ENCODE peak calls at places on chromosomes 5 and 9, in four cellular contexts. Z is neural progenitor cell, B is GM23248, Q is endothelial cell of umbilical vein. S is an unnamed sample.

GRCh38 chr5:79886940-79887339 is 104.1 kb downstream of the MTX3 start:
- DNase-seq in Z (no peak), B (no peak), Q (no peak), S (no peak)

GRCh38 chr9:117480729-117481128 is 65.9 kb upstream of the ASTN2 start:
- DNase-seq in Z (no peak), B (no peak), Q (no peak), S (no peak)

GRCh38 chr9:34171753-34172535 is 6.9 kb upstream of the UBAP1 start:
- DNase-seq in Z (no peak), B (no peak), Q (no peak), S (no peak)

GRCh38 chr5:58932057-58932594 is 349.3 kb downstream of the RAB3C start:
- DNase-seq in Z (no peak), B (no peak), Q (no peak), S (no peak)

GRCh38 chr9:27771803-27772545 is 198.7 kb upstream of the C9orf72 start:
- DNase-seq in Z (peak; percentile 37), B (no peak), Q (no peak), S (no peak)

GRCh38 chr5:173512637-173513435 is 103.6 kb downstream of the BOD1 start:
- DNase-seq in Z (no peak), B (no peak), Q (no peak), S (no peak)

GRCh38 chr5:122351416-122352157 is 39.5 kb downstream of the SNCAIP start:
- DNase-seq in Z (no peak), B (peak; percentile 42), Q (no peak), S (peak; percentile 82)

GRCh38 chr9:74499770-74500583 is 2.8 kb downstream of the RORB start:
- DNase-seq in Z (peak; percentile 38), B (no peak), Q (no peak), S (peak; percentile 6)

GRCh38 chr5:142358648-142359047 is 33.8 kb upstream of the SPRY4 start:
- DNase-seq in Z (no peak), B (no peak), Q (no peak), S (no peak)

GRCh38 chr5:120055858-120056257 is 408.2 kb upstream of the PRR16 start:
- DNase-seq in Z (no peak), B (peak; percentile 62), Q (peak; percentile 17), S (peak; percentile 55)

GRCh38 chr5:86865396-86865795 is 247.7 kb downstream of the COX7C start:
- DNase-seq in Z (no peak), B (no peak), Q (no peak), S (no peak)

GRCh38 chr5:156556666-156557401 is 229.9 kb downstream of the SGCD start:
- DNase-seq in Z (no peak), B (no peak), Q (no peak), S (no peak)

GRCh38 chr5:67826296-67826695 is 389.3 kb upstream of the PIK3R1 start:
- DNase-seq in Z (peak; percentile 8), B (no peak), Q (no peak), S (no peak)

GRCh38 chr9:77897292-77897691 is 134.3 kb downstream of the GNAQ start:
- DNase-seq in Z (peak; percentile 9), B (peak; percentile 7), Q (peak; percentile 24), S (peak; percentile 17)

GRCh38 chr9:96856363-96857286 is 2.3 kb upstream of the ZNF782 start:
- DNase-seq in Z (peak; percentile 82), B (peak; percentile 83), Q (peak; percentile 63), S (peak; percentile 57)

GRCh38 chr5:886716-887325 is 5.8 kb downstream of the BRD9 start:
- DNase-seq in Z (no peak), B (no peak), Q (no peak), S (no peak)

GRCh38 chr5:165779505-165779904 is 2274.1 kb downstream of the MAT2B start:
- DNase-seq in Z (no peak), B (no peak), Q (no peak), S (no peak)

GRCh38 chr5:134271059-134271458 is 45.2 kb upstream of the PPP2CA start:
- DNase-seq in Z (no peak), B (no peak), Q (no peak), S (no peak)

GRCh38 chr5:39494099-39494498 is 69.3 kb upstream of the DAB2 start:
- DNase-seq in Z (no peak), B (peak; percentile 66), Q (peak; percentile 87), S (no peak)

GRCh38 chr9:86202338-86202882 is 57.0 kb downstream of the C9orf153 start:
- DNase-seq in Z (peak; percentile 63), B (peak; percentile 77), Q (peak; percentile 54), S (peak; percentile 40)

GRCh38 chr9:126611592-126612328 is 2.0 kb upstream of the LMX1B start:
- DNase-seq in Z (peak; percentile 94), B (peak; percentile 79), Q (peak; percentile 46), S (peak; percentile 54)

GRCh38 chr5:96657068-96657467 is 5.1 kb upstream of the CAST start:
- DNase-seq in Z (no peak), B (peak; percentile 97), Q (peak; percentile 53), S (peak; percentile 94)

GRCh38 chr5:51488803-51489642 is 105.8 kb downstream of the ISL1 start:
- DNase-seq in Z (no peak), B (no peak), Q (no peak), S (no peak)

GRCh38 chr5:171882118-171882517 is 96.5 kb downstream of the SMIM23 start:
- DNase-seq in Z (no peak), B (no peak), Q (no peak), S (no peak)
- TF ChIP-seq EZH2 in Z (no peak), B (no peak), Q (no peak), S (no peak)

DNA sequence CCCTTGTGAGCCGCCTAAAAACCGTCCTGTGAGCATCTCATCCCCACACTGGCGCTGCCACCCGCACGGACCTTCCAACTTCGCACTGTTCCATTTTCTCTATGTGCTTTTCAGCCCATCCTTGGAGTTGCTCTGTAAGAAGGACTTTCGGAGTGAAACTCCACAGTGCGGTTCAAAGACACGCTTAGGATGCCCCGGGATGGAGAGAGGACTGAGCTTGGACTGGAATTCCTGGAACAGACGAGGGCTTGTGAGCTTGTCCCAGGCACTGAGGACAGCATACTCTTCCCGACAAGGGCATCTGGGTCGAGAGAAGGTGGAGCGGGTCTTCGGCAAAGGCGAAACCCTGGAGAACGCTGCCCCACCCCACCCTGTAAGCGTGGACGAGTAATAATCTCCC is 187.8 kb downstream of the MEF2C start:
- DNase-seq in Z (no peak), B (no peak), Q (no peak), S (no peak)
- TF ChIP-seq EZH2 in Z (peak; percentile 69), B (peak; percentile 83), Q (peak; percentile 99), S (peak; percentile 90)

GRCh38 chr5:176866913-176867312 is 32.2 kb downstream of the HK3 start:
- DNase-seq in Z (peak; percentile 95), B (no peak), Q (no peak), S (no peak)
- TF ChIP-seq EZH2 in Z (no peak), B (peak; percentile 29), Q (peak; percentile 41), S (no peak)

GRCh38 chr5:150674376-150674821 is 13.3 kb downstream of the MYOZ3 start:
- DNase-seq in Z (no peak), B (no peak), Q (no peak), S (no peak)

GRCh38 chr5:150672884-150673275 is 11.8 kb downstream of the MYOZ3 start:
- DNase-seq in Z (no peak), B (no peak), Q (no peak), S (no peak)

GRCh38 chr5:150676578-150676977 is 15.5 kb downstream of the MYOZ3 start:
- DNase-seq in Z (no peak), B (no peak), Q (no peak), S (no peak)

GRCh38 chr5:150672237-150672883 is 11.3 kb downstream of the MYOZ3 start:
- DNase-seq in Z (peak; percentile 65), B (peak; percentile 56), Q (peak; percentile 47), S (peak; percentile 52)

DNA sequence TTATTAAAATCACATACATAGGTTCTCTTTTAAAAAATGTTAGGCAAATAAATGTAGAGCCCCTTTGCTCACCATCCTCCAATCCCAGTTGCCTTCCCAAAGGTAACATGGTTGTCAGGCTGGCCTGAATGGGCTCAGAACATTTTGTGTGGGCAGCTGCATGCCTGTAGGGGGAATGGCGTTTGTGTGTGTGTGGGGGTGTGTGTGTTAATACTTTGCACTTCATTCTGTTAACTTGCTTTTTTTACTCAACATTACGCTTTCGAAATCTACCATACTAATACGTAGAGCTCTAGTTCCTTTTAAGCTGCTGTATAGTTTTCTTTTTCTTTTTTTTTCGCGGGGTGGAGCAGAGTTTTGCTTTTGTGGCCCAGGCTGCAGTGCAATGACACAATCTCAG is 14.0 kb downstream of the MYOZ3 start:
- DNase-seq in Z (no peak), B (no peak), Q (no peak), S (no peak)
- TF ChIP-seq EZH2 in Z (no peak), B (no peak), Q (no peak), S (no peak)